ENCODE peak calls at places on chromosomes 13 and 19, in seven cellular contexts. M is SK-N-SH, J is H1, O is HCT116, B is HepG2, D is K562, L is GM12878. Q is an unnamed sample.

GRCh38 chr13:28355822-28356371 is 139.0 kb downstream of the FLT1 start:
- DNase-seq in M (no peak), B (no peak), D (no peak), O (no peak), J (no peak), L (no peak), Q (no peak)

GRCh38 chr19:461664-462551 is 1.1 kb upstream of the SHC2 start:
- DNase-seq in M (peak), D (peak), J (no peak), O (no peak), B (peak), L (no peak), Q (peak)

GRCh38 chr13:76856141-76856571 is 30.0 kb downstream of the KCTD12 start:
- DNase-seq in L (no peak), D (no peak), M (no peak), J (no peak), B (no peak), O (no peak), Q (no peak)

GRCh38 chr19:4604912-4605311 is 34.4 kb upstream of the TNFAIP8L1 start:
- DNase-seq in M (no peak), L (no peak), B (no peak), D (no peak), J (no peak), O (no peak), Q (no peak)

GRCh38 chr13:29801102-29801501 is 49.3 kb downstream of the UBL3 start:
- DNase-seq in B (no peak), D (no peak), M (no peak), J (no peak), L (no peak), O (no peak), Q (no peak)

GRCh38 chr19:31346660-31347059 is 2.6 kb downstream of the TSHZ3 start:
- DNase-seq in J (no peak), B (no peak), M (no peak), O (no peak), L (no peak), D (no peak), Q (no peak)

GRCh38 chr19:48495391-48495790 is 16.2 kb downstream of the LMTK3 start:
- DNase-seq in D (no peak), M (no peak), B (no peak), L (no peak), J (no peak), O (no peak), Q (no peak)

GRCh38 chr19:30880151-30880550 is 469.1 kb downstream of the TSHZ3 start:
- DNase-seq in O (no peak), J (no peak), M (no peak), L (no peak), B (no peak), D (no peak), Q (no peak)

GRCh38 chr19:48511321-48511731 is 309 bp downstream of the LMTK3 start:
- DNase-seq in B (no peak), O (no peak), M (no peak), J (no peak), D (no peak), L (no peak), Q (no peak)

GRCh38 chr13:79522583-79522982 is 41.6 kb downstream of the NDFIP2 start:
- DNase-seq in L (peak), M (no peak), B (no peak), O (no peak), D (no peak), J (no peak), Q (no peak)

GRCh38 chr13:105087941-105088340 is 1447.5 kb downstream of the EFNB2 start:
- DNase-seq in O (no peak), B (no peak), M (no peak), J (peak), L (no peak), D (no peak), Q (no peak)

GRCh38 chr13:81916471-81916870 is 1575.5 kb upstream of the SPRY2 start:
- DNase-seq in D (no peak), O (no peak), J (no peak), B (no peak), L (no peak), M (no peak), Q (no peak)

GRCh38 chr13:99015606-99016520 is 38.0 kb upstream of the DOCK9 start:
- DNase-seq in M (no peak), B (no peak), D (no peak), L (no peak), J (no peak), O (no peak), Q (no peak)

GRCh38 chr13:40161931-40162330 is 504.5 kb downstream of the FOXO1 start:
- DNase-seq in D (no peak), B (no peak), J (no peak), L (no peak), M (no peak), O (no peak), Q (no peak)

GRCh38 chr13:46687810-46688209 is 109.2 kb downstream of the ESD start:
- DNase-seq in B (peak), M (no peak), L (no peak), D (peak), O (peak), J (peak), Q (no peak)

GRCh38 chr19:17510220-17510993 is 1.0 kb upstream of the PGLS start:
- DNase-seq in D (no peak), B (no peak), L (no peak), M (no peak), O (no peak), J (no peak), Q (no peak)

GRCh38 chr13:113164492-113164891 is 6.0 kb downstream of the PROZ start:
- DNase-seq in J (no peak), D (no peak), M (no peak), B (no peak), O (no peak), L (no peak), Q (no peak)

GRCh38 chr13:113167575-113167974 is 9.1 kb downstream of the PROZ start:
- DNase-seq in D (no peak), B (no peak), O (no peak), M (no peak), J (no peak), L (no peak), Q (no peak)

GRCh38 chr13:113168211-113168610 is 9.8 kb downstream of the PROZ start:
- DNase-seq in L (no peak), M (no peak), O (no peak), D (no peak), B (no peak), J (no peak), Q (no peak)

GRCh38 chr13:113166681-113167080 is 8.2 kb downstream of the PROZ start:
- DNase-seq in B (no peak), J (no peak), O (no peak), D (no peak), M (no peak), L (no peak), Q (no peak)

GRCh38 chr13:113166266-113166665 is 7.8 kb downstream of the PROZ start:
- DNase-seq in M (no peak), J (no peak), D (no peak), O (no peak), B (no peak), L (no peak), Q (no peak)
- TF ChIP-seq JUND in M (no peak), J (no peak), D (no peak), O (no peak), B (no peak), L (no peak), Q (no peak)

GRCh38 chr19:40596608-40597328 is 4.4 kb upstream of the LTBP4 start:
- DNase-seq in L (no peak), M (peak), B (peak), J (no peak), O (peak), D (peak), Q (peak)
- TF ChIP-seq JUND in L (no peak), M (no peak), B (no peak), J (no peak), O (no peak), D (peak), Q (no peak)

GRCh38 chr13:96025283-96025682 is 27.9 kb downstream of the UGGT2 start:
- DNase-seq in B (no peak), J (no peak), L (no peak), O (no peak), M (no peak), D (no peak), Q (no peak)
- TF ChIP-seq JUND in B (no peak), J (no peak), L (no peak), O (no peak), M (no peak), D (no peak), Q (no peak)

DNA sequence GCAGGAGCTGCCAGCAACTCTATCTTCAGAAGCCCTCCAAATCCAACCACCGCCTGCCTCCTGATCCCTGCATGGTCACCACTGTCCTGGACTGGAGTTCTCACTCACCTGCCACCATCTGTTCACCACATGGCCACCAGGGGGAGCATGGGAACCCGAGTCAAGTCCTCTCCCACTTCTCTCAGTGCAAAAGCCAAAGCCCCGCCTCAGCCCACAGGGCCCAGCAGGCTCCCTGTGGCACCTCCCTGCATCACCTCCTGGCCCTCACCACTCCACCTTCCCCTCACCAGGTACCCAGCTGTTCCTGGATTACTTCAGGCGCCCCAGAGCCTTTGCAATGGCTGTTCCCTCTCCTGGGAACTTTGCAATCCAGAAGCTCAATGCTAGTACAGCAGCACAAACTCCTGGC is 5.3 kb downstream of the DHPS start:
- DNase-seq in D (peak), L (no peak), M (peak), J (no peak), O (peak), B (peak), Q (peak)
- TF ChIP-seq JUND in D (no peak), L (no peak), M (no peak), J (no peak), O (no peak), B (no peak), Q (no peak)

GRCh38 chr13:36154567-36155231 is 23.5 kb upstream of the DCLK1 start:
- DNase-seq in M (peak), J (no peak), L (no peak), D (no peak), O (no peak), B (no peak), Q (no peak)
- TF ChIP-seq JUND in M (no peak), J (no peak), L (no peak), D (no peak), O (no peak), B (no peak), Q (no peak)